ENCODE peak calls at places on chromosomes 16 and 17, in four cellular contexts. H is spleen, C is PC-3, R is cardiac muscle cell. L is an unnamed sample.

GRCh38 chr16:81964808-81965207 is 46.5 kb downstream of the SDR42E1 start:
- DNase-seq in H (no peak), C (no peak), R (no peak), L (no peak)

GRCh38 chr16:4661661-4662060 is 31.7 kb upstream of the NUDT16L1 start:
- DNase-seq in H (no peak), C (no peak), R (no peak), L (no peak)

GRCh38 chr17:51703364-51704341 is 443.3 kb downstream of the UTP18 start:
- DNase-seq in H (no peak), C (peak; percentile 81), R (peak; percentile 27), L (no peak)

GRCh38 chr17:59383893-59384292 is 52.4 kb downstream of the YPEL2 start:
- DNase-seq in H (no peak), C (no peak), R (no peak), L (no peak)

GRCh38 chr16:27238016-27238587 is 30.5 kb downstream of the NSMCE1 start:
- DNase-seq in H (peak; percentile 90), C (no peak), R (no peak), L (no peak)

GRCh38 chr17:58324409-58325288 is 3.9 kb downstream of the TSPOAP1 start:
- DNase-seq in H (peak; percentile 86), C (peak; percentile 56), R (peak; percentile 66), L (no peak)

GRCh38 chr17:17351356-17351891 is 48.3 kb downstream of the NT5M start:
- DNase-seq in H (peak; percentile 63), C (no peak), R (no peak), L (no peak)

GRCh38 chr16:22635345-22635744 is 124.7 kb downstream of the NPIPB5 start:
- DNase-seq in H (no peak), C (no peak), R (no peak), L (no peak)

GRCh38 chr17:56506349-56506748 is 87.2 kb upstream of the NOG start:
- DNase-seq in H (no peak), C (no peak), R (no peak), L (no peak)

GRCh38 chr17:1880851-1881630 is 51.2 kb downstream of the RPA1 start:
- DNase-seq in H (no peak), C (no peak), R (peak; percentile 29), L (no peak)

GRCh38 chr17:36124879-36125824 is 21.5 kb downstream of the CCL4 start:
- DNase-seq in H (no peak), C (no peak), R (no peak), L (no peak)

GRCh38 chr17:36123431-36123830 is 19.8 kb downstream of the CCL4 start:
- DNase-seq in H (no peak), C (no peak), R (no peak), L (no peak)

GRCh38 chr17:36117505-36118382 is 14.1 kb downstream of the CCL4 start:
- DNase-seq in H (no peak), C (no peak), R (no peak), L (no peak)

GRCh38 chr17:36118477-36119353 is 15.1 kb downstream of the CCL4 start:
- DNase-seq in H (no peak), C (no peak), R (no peak), L (no peak)

DNA sequence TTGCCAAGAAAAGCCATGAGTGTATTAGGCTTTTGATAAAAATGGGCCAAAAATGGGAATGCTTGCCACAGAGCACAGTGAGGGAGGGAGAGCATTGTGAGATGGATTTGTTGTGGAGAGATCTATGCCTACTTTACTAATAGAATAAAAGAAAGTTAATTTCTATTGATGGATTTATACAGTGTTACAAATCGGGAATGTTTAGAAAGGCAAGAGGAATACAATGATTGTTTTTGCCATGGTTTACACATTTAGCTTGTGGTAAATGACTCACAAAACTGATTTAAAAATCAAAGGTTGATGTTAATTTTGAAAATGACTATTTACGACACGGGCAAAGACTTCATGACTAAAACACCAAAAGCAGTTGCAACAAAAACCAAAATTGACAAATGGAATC is 16.6 kb downstream of the CCL4 start:
- DNase-seq in H (no peak), C (no peak), R (no peak), L (no peak)
- H3K4me1 ChIP-seq in H (no peaks in the 10 kb centered on the region), C (no peaks in the 10 kb centered on the region), R (peaks cover 3% of the 10 kb centered on the region), L (no peaks in the 10 kb centered on the region)

GRCh38 chr17:45052052-45052772 is 780 bp upstream of the DCAKD start:
- DNase-seq in H (peak; percentile 85), C (peak; percentile 27), R (peak; percentile 42), L (no peak)
- H3K27ac ChIP-seq in H (peak overlapping the region; percentile 83), C (peak overlapping the region; percentile 50), R (peak overlapping the region; percentile 77), L (peak overlapping the region; percentile 85)

DNA sequence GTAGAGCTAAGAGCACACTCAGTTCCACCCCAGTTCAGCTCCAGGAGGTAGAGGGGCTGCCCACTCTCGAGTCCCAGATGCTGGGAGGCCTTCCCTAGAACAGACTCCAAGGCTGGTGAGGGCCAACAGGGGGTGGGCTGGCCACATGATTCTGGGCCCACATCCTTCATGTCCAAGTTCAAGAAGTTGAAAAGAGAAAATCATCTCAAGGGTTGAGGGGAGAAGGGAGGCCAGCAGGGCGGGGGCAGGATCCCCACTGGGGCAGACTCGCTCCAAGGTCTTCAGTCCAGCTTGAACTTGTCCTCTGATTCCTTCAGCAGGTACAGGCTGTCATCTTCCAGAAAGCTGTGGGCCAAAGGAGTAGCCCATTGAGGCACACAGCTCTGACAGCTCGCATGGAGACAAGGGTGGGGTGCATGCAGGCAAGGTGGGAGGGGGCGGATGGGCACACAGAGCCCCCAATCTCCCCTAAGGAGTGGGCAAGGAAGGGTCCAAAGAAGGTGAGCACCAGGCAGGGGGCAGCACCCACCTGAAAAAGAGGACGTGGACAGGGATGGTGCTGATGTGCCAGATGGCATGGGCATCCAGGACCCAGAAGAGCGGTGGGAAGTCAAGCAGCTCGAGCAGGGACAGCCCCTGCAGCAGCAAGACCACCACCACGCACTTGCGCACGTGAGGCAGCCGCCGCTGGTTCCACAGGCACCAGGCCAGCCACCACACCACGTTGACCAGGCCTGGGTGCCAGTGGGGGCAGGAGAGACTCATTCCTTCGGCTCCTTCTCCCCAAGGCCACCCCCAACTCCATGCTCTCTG is 4.5 kb downstream of the PNMT start:
- DNase-seq in H (peak; percentile 52), C (no peak), R (no peak), L (no peak)
- TF ChIP-seq CTCF in H (no peak), C (no peak), R (no peak), L (no peak)

DNA sequence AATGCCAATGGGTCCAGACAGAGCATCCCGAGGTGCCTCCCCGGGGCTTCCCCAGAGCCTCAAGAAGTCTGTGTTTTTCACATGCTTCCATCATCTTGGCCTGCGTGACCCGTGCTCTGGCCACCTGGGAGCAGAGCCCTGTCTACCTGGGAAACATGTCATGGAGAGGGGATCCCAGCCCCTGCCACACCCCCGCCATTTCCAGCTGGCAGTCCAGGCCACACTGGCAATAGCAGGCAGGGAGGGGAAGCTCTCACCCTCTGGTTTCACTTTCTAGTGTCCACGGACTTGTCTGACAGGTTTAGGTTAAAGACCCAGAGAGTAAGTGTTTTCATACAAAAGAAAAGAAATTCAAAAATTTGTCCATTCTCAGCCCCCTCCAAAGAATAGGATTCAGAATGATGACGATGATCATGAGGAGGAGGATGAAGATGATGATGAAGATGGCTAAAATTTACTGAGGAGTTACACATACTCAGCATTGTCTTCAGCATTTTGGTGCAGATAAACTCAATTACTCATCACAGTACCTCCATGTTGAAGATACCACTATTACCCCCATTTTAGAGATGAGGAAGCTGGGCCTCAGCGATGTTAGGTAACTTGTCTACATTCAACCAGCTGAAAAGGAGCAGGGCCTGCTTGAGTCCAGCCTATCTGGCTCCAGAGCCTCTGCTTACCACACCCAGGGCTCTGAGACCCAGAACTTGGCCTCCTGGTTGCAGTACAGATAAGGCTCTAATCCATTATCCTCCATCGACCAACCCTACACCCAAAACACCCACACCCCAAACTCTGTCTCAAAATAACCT is 9.2 kb downstream of the SMIM5 start:
- DNase-seq in H (no peak), C (peak; percentile 60), R (no peak), L (no peak)
- H3K4me1 ChIP-seq in H (no peaks in the 10 kb centered on the region), C (peaks cover 54% of the 10 kb centered on the region), R (no peaks in the 10 kb centered on the region), L (peaks cover 18% of the 10 kb centered on the region)

DNA sequence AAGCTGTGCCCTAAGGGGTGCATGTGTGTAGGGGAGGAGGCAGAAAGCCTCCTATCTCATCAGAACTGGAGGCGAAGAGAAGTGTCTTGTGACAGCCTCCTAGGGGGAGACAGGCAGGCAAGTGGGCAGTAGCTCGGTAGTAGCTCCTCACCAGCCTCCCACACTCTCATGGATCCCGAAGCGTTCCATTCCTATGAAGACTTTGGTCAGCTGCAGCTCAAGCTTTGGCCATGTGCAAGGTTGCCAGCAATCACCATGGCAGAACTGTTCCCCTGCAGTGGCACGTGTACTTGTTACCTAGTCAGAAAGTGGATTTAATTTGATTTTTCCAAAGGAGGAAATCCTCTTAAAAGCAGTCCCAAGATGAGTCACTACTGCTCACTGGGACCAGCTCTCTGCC is 6.7 kb downstream of the MRPL58 start:
- DNase-seq in H (no peak), C (no peak), R (no peak), L (no peak)
- H3K27ac ChIP-seq in H (no peak overlapping the region), C (no peak overlapping the region), R (no peak overlapping the region), L (no peak overlapping the region)

DNA sequence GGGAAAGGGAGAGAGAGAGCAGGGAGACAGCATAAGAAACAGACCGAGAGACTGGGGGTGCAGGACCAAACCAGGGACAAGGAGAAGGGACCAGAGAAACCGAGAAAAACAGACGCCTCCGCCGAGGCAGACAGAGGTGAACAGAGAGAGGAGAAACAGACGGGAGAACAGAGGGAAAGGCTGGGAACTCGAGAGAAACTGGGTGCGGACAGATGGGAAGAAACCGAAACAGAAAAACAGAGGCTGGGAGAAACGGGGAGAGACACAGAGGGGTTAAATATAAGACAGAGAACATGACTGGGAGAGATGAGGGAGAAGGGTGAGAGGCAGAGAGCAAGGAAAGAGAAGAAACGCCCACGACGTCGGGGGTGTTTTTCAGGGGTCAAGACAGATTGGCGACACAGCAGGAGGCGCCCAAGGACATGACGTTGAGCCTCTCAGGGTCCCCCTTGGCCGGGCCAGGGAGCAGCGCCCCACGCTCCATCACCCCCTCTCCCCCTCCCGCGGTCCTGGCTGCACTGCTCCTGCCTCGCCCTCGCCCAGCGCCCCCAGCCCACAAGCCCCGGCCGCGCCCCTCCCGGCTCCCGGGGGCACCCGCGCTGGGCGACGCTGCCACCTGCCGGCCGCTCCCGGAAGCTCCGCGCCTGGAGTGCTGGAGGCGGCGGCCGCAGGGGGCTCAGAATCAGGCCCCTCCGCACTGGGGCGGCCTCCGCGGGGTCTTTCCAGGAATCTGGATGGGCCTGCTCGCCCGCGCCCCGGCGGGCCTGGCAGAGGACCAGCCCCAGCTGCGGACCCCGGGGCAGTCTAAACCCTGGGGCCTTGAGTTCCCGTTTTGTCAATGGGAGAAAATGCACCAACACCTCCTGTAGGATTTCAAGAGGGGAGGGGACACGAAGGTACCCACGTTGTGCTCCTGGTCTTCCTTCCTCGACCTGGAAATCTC is 1.3 kb upstream of the TMEM92 start:
- DNase-seq in H (peak; percentile 90), C (peak; percentile 63), R (peak; percentile 64), L (no peak)
- TF ChIP-seq CTCF in H (peak; percentile 72), C (peak; percentile 97), R (peak; percentile 57), L (peak; percentile 94)

GRCh38 chr17:45148183-45149036 is at the start of gene HEXIM1:
- DNase-seq in H (peak; percentile 99), C (peak; percentile 100), R (peak; percentile 100), L (peak; percentile 96)
- H3K4me1 ChIP-seq in H (peaks cover 40% of the 10 kb centered on the region), C (peaks cover 27% of the 10 kb centered on the region), R (peaks cover 7% of the 10 kb centered on the region), L (peaks cover 74% of the 10 kb centered on the region)

GRCh38 chr17:6998855-6999508 is 3.1 kb downstream of the ALOX12 start:
- DNase-seq in H (no peak), C (no peak), R (no peak), L (no peak)
- H3K27ac ChIP-seq in H (no peak overlapping the region), C (no peak overlapping the region), R (no peak overlapping the region), L (no peak overlapping the region)

L was measured in esophagus squamous epithelium.